ENCODE peak calls at places on chromosome X, in four cellular contexts. O is IMR-90, J is mammary epithelial cell, G is DND-41. N is an unnamed sample.

GRCh38 chrX:123513585-123514278 is 219.1 kb downstream of the THOC2 start:
- DNase-seq in O (no peak), J (no peak), G (no peak), N (no peak)

GRCh38 chrX:48540015-48540350 is 469 bp downstream of the TBC1D25 start:
- DNase-seq in O (peak; percentile 14), J (peak; percentile 62), G (peak; percentile 61), N (peak; percentile 12)

GRCh38 chrX:69961365-69962072 is 88.2 kb downstream of the AWAT2 start:
- DNase-seq in J (peak; percentile 12), O (peak; percentile 1), G (no peak), N (no peak)

GRCh38 chrX:47662144-47662657 is 3.2 kb upstream of the UXT start:
- DNase-seq in O (peak; percentile 93), G (no peak), J (peak; percentile 76), N (no peak)

GRCh38 chrX:10608099-10608498 is 12.3 kb downstream of the MID1 start:
- DNase-seq in J (no peak), O (peak; percentile 90), G (no peak), N (no peak)

GRCh38 chrX:132407704-132408103 is 81.1 kb downstream of the MBNL3 start:
- DNase-seq in G (no peak), O (no peak), J (no peak), N (no peak)

GRCh38 chrX:20364238-20364637 is 97.5 kb upstream of the RPS6KA3 start:
- DNase-seq in J (no peak), G (no peak), O (no peak), N (no peak)

GRCh38 chrX:13188731-13189309 is 131.0 kb downstream of the ATXN3L start:
- DNase-seq in O (no peak), J (no peak), G (no peak), N (no peak)

GRCh38 chrX:68676340-68676739 is 28.9 kb downstream of the STARD8 start:
- DNase-seq in O (no peak), J (no peak), G (no peak), N (no peak)

GRCh38 chrX:39766085-39766726 is 331.6 kb downstream of the BCOR start:
- DNase-seq in O (no peak), G (peak; percentile 53), J (no peak), N (no peak)

GRCh38 chrX:97398030-97398551 is 514.4 kb downstream of the RPA4 start:
- DNase-seq in O (peak; percentile 30), G (no peak), J (no peak), N (no peak)

GRCh38 chrX:20063716-20064351 is 52.9 kb downstream of the MAP7D2 start:
- DNase-seq in G (peak; percentile 16), O (peak; percentile 10), J (peak; percentile 16), N (no peak)

GRCh38 chrX:12372111-12372510 is 233.8 kb downstream of the FRMPD4 start:
- DNase-seq in G (no peak), J (peak; percentile 91), O (peak; percentile 68), N (no peak)

GRCh38 chrX:40705658-40706312 is 29.6 kb downstream of the MED14 start:
- DNase-seq in G (no peak), O (no peak), J (no peak), N (no peak)

GRCh38 chrX:139924696-139925094 is 8.2 kb downstream of the ATP11C start:
- DNase-seq in J (no peak), O (no peak), G (no peak), N (no peak)

GRCh38 chrX:44244008-44244407 is 99.5 kb downstream of the EFHC2 start:
- DNase-seq in O (peak; percentile 29), G (no peak), J (peak; percentile 26), N (peak; percentile 12)

GRCh38 chrX:137118536-137118935 is 84.7 kb upstream of the GPR101 start:
- DNase-seq in O (no peak), G (no peak), J (no peak), N (no peak)

GRCh38 chrX:17592117-17592516 is 145.2 kb upstream of the SCML1 start:
- DNase-seq in O (peak; percentile 27), J (no peak), G (no peak), N (no peak)
- H3K27ac ChIP-seq in O (peak overlapping the region; percentile 82), J (peak overlapping the region; percentile 18), G (no peak overlapping the region), N (no peak overlapping the region)

DNA sequence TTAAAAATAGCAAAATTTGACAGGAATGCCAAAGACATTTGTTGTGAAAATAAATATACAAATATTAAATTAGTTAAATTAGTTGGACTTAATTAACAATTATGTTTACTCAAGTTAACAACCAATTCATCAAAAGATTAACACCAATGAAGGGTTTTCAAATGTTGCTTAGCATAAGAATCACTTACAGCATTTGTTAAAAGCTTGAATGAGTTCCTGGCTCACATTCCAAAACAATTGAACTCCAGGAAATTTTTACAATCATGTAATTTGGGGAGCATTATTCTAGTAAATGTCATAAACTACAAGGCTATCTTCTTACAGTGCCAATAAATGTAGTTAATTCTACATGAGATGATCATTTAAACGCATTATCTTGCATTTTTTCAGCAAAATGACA is 249.7 kb upstream of the MAGEB2 start:
- DNase-seq in G (no peak), O (no peak), J (no peak), N (no peak)
- H4K20me1 ChIP-seq in G (no peaks in the 10 kb centered on the region), O (no peaks in the 10 kb centered on the region), J (no peaks in the 10 kb centered on the region), N (no peaks in the 10 kb centered on the region)

DNA sequence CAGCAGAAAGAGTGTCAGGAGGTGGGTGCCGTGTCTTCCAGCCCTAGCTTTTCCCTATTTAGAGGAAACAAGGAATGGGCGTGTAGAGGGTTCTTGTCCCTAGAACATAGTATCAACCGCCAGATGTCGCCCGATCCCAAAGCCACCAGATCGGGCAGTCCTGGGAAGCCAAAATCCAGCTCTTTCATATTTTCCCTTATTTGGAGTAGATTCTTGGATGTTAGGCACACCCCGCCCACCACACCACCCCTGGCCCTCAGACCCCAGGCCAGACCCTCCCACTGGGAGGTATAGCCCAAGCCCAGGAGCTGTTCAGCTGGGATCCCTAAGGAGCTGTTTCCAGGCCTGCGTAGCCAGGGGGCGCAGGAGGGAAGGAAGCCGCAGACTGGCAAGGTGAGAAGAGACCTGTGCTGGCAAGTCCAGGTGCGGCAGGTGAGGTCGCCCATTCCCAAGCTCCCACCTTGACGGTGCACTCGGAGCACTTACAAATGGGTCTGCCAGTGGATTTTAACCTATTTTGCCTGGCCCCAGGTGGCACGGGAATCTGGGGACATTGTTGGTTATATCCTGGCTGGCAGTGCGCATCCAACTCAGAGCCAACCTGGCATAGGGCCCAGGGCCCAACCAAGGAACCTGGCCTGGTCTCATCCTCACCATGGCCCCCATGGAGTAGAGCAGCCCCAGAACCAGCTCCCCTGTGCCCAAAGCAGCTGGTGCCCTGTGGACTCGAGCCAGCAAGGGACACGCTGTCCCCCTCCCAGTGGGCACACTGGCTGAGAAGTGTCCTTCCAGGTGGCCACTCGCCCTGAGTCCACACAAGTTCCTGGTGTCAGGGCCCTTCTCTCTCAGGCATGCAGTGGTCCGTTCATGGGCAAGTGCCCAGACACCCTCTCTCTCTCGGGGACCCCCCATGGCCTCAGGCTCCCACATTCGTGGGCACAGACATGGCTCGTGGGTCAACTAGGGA is 811 bp downstream of the FLNA start:
- DNase-seq in O (peak; percentile 83), J (peak; percentile 81), G (peak; percentile 40), N (peak; percentile 78)
- H3K27ac ChIP-seq in O (peak overlapping the region; percentile 97), J (no peak overlapping the region), G (no peak overlapping the region), N (peak overlapping the region; percentile 94)

DNA sequence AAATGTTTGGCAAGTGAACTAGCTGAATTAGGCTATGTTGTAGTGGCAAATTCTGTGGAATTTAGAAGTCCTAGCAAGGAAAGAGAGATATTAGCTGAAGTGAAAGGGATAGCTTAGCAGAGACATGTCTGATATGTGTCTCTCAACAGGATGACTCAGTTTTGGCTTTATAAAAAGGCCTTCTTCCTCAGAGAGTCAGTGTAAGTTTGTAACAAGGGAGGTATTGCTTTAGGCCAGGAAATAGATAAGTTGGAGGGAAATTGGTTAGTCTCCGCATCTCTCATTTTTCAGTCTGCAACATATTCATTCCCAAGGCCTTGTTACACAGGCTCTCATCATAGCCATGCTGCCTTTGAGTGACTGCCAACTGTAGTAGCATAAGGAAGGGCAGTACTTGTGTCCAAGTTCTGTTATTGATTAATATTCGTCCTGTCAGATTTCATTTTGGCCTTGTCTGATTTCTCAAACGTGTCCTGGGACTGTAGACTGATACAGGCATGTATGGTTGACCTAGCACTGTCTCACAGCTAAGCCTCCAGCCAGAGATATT is 4.0 kb downstream of the TMEM164 start:
- DNase-seq in O (peak; percentile 19), G (no peak), J (peak; percentile 54), N (no peak)
- H4K20me1 ChIP-seq in O (no peaks in the 10 kb centered on the region), G (no peaks in the 10 kb centered on the region), J (no peaks in the 10 kb centered on the region), N (no peaks in the 10 kb centered on the region)

GRCh38 chrX:153969904-153970397 is 1.7 kb downstream of the HCFC1 start:
- DNase-seq in J (peak; percentile 20), G (no peak), O (peak; percentile 23), N (no peak)
- H3K27ac ChIP-seq in J (no peak overlapping the region), G (peak overlapping the region; percentile 96), O (peak overlapping the region; percentile 100), N (peak overlapping the region; percentile 90)

GRCh38 chrX:21946925-21947641 is 6.6 kb downstream of the SMS start:
- DNase-seq in J (peak; percentile 50), G (no peak), O (peak; percentile 64), N (no peak)
- H4K20me1 ChIP-seq in J (peaks cover 3% of the 10 kb centered on the region), G (peaks cover 59% of the 10 kb centered on the region), O (peaks cover 74% of the 10 kb centered on the region), N (peaks cover 4% of the 10 kb centered on the region)